ENCODE peak calls at places on chromosomes 5 and 9, in six cellular contexts. R, E, Q, G, W and H are unnamed samples.

GRCh38 chr5:17238521-17239041 is 21.1 kb downstream of the BASP1 start:
- DNase-seq in R (no peak), E (no peak), Q (no peak), G (no peak), W (no peak), H (no peak)

GRCh38 chr5:43190755-43191603 is 1.0 kb upstream of the NIM1K start:
- DNase-seq in R (no peak), E (no peak), Q (no peak), G (no peak), W (no peak), H (no peak)

GRCh38 chr5:148535190-148535589 is 119.1 kb downstream of the HTR4 start:
- DNase-seq in R (no peak), E (no peak), Q (no peak), G (no peak), W (no peak), H (no peak)

GRCh38 chr9:132842124-132843005 is 35.7 kb downstream of the AK8 start:
- DNase-seq in R (peak; percentile 27), E (no peak), Q (no peak), G (no peak), W (no peak), H (no peak)

GRCh38 chr9:27528278-27528885 is 1.2 kb downstream of the MOB3B start:
- DNase-seq in R (peak; percentile 94), E (peak; percentile 92), Q (peak; percentile 90), G (peak; percentile 84), W (peak; percentile 91), H (peak; percentile 36)

GRCh38 chr9:100281676-100282387 is 70.9 kb downstream of the TEX10 start:
- DNase-seq in R (no peak), E (no peak), Q (no peak), G (no peak), W (no peak), H (no peak)

GRCh38 chr9:92483896-92484545 is 1.7 kb upstream of the ASPN start:
- DNase-seq in R (no peak), E (no peak), Q (no peak), G (no peak), W (no peak), H (no peak)

GRCh38 chr9:104783588-104783987 is 19.7 kb downstream of the NIPSNAP3B start:
- DNase-seq in R (no peak), E (no peak), Q (no peak), G (no peak), W (no peak), H (no peak)

GRCh38 chr5:102802704-102803458 is 47.8 kb downstream of the PAM start:
- DNase-seq in R (no peak), E (no peak), Q (no peak), G (no peak), W (no peak), H (no peak)

GRCh38 chr9:101737705-101738565 is 512 bp downstream of the GRIN3A start:
- DNase-seq in R (no peak), E (peak; percentile 73), Q (no peak), G (no peak), W (no peak), H (no peak)

GRCh38 chr5:177023247-177023703 is 779 bp downstream of the ZNF346 start:
- DNase-seq in R (no peak), E (no peak), Q (no peak), G (no peak), W (no peak), H (peak; percentile 24)

GRCh38 chr9:17807670-17808282 is 228.9 kb downstream of the SH3GL2 start:
- DNase-seq in R (no peak), E (no peak), Q (no peak), G (peak; percentile 52), W (peak; percentile 27), H (no peak)

GRCh38 chr9:83520292-83520691 is 17.9 kb downstream of the FRMD3 start:
- DNase-seq in R (no peak), E (no peak), Q (no peak), G (no peak), W (no peak), H (no peak)

GRCh38 chr5:135313946-135314345 is 85.1 kb downstream of the MACROH2A1 start:
- DNase-seq in R (no peak), E (no peak), Q (no peak), G (no peak), W (no peak), H (no peak)

GRCh38 chr5:141846031-141846430 is 32.2 kb downstream of the PCDH1 start:
- DNase-seq in R (no peak), E (no peak), Q (no peak), G (peak; percentile 40), W (no peak), H (no peak)

GRCh38 chr5:31048282-31048974 is 145.1 kb upstream of the CDH6 start:
- DNase-seq in R (no peak), E (no peak), Q (no peak), G (no peak), W (peak; percentile 26), H (no peak)

GRCh38 chr5:159409801-159410200 is 79.5 kb upstream of the IL12B start:
- DNase-seq in R (no peak), E (no peak), Q (no peak), G (no peak), W (no peak), H (no peak)

GRCh38 chr5:111859533-111860270 is 102.7 kb upstream of the NREP start:
- DNase-seq in R (no peak), E (no peak), Q (no peak), G (no peak), W (no peak), H (no peak)

GRCh38 chr5:95027151-95027721 is 257.7 kb downstream of the MCTP1 start:
- DNase-seq in R (no peak), E (no peak), Q (no peak), G (no peak), W (no peak), H (no peak)

GRCh38 chr5:72465601-72466563 is 41.3 kb downstream of the ZNF366 start:
- DNase-seq in R (no peak), E (no peak), Q (no peak), G (no peak), W (no peak), H (no peak)

GRCh38 chr9:71741841-71742648 is 26.3 kb downstream of the CEMIP2 start:
- DNase-seq in R (no peak), E (no peak), Q (no peak), G (peak; percentile 42), W (no peak), H (no peak)

GRCh38 chr9:71742703-71743102 is 25.6 kb downstream of the CEMIP2 start:
- DNase-seq in R (no peak), E (no peak), Q (no peak), G (no peak), W (no peak), H (no peak)

GRCh38 chr9:71743217-71743705 is 25.1 kb downstream of the CEMIP2 start:
- DNase-seq in R (no peak), E (no peak), Q (no peak), G (no peak), W (no peak), H (no peak)

GRCh38 chr9:71737455-71737854 is 30.9 kb downstream of the CEMIP2 start:
- DNase-seq in R (no peak), E (no peak), Q (no peak), G (peak; percentile 67), W (peak; percentile 38), H (no peak)

DNA sequence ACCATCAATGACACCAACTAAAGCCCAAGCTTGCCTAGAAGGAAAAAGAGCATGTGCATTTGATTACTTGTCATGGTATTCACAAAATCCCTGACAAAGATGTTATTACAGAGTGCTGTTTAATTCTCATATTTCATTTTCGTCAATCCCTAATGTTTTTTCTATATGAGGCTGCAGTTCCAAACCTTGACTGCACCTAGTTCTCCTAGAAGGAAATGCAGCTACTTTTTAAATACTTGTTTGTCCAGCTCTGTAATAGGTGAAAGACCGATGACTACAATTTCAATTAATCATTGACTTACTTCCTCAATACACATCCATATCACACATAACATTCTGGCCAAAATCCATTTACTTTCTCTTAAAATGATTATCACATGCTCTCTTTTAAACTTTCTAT is 28.1 kb downstream of the CEMIP2 start:
- DNase-seq in R (no peak), E (no peak), Q (no peak), G (no peak), W (no peak), H (no peak)
- TF ChIP-seq POLR2A in R (no peak), E (no peak), Q (no peak), G (no peak), W (no peak), H (no peak)

GRCh38 chr9:129140397-129141065 is 29.3 kb downstream of the PTPA start:
- DNase-seq in R (peak; percentile 79), E (peak; percentile 85), Q (peak; percentile 54), G (peak; percentile 73), W (peak; percentile 55), H (no peak)
- TF ChIP-seq POLR2AphosphoS5 in R (no peak), E (no peak), Q (no peak), G (no peak), W (no peak), H (no peak)

GRCh38 chr5:80715887-80716286 is 61.1 kb upstream of the DHFR start:
- DNase-seq in R (no peak), E (no peak), Q (no peak), G (no peak), W (no peak), H (no peak)
- TF ChIP-seq POLR2A in R (no peak), E (no peak), Q (no peak), G (no peak), W (no peak), H (no peak)

GRCh38 chr5:60519372-60519771 is 180.6 kb downstream of the DEPDC1B start:
- DNase-seq in R (no peak), E (no peak), Q (no peak), G (no peak), W (no peak), H (no peak)
- TF ChIP-seq POLR2AphosphoS5 in R (peak; percentile 9), E (no peak), Q (no peak), G (peak; percentile 38), W (no peak), H (no peak)

DNA sequence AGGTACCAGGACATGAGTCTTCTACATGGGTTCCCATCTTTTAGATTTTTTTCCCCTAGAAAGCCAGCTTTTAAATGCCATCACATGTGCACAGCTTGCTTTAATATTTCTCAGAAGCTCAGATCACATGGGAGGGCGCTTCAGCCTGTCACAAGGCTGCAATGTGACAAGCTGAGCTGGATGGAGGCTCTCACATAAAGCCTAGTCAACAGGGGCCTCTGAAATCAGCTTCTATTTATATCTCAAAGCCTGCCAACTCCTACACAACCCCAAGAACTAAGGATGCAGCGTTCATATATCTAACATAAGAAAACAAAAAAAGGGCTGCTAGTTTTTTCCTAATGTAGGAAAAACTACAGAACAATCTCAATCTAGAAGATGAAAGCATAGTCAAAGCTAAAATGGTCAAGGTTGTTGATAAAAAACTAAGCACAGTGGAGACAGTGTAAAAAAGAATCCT is 2.3 kb downstream of the ZFAND5 start:
- DNase-seq in R (peak; percentile 88), E (peak; percentile 81), Q (peak; percentile 72), G (peak; percentile 57), W (peak; percentile 59), H (peak; percentile 25)
- TF ChIP-seq POLR2A in R (peak; percentile 30), E (no peak), Q (peak; percentile 14), G (no peak), W (peak; percentile 28), H (no peak)

DNA sequence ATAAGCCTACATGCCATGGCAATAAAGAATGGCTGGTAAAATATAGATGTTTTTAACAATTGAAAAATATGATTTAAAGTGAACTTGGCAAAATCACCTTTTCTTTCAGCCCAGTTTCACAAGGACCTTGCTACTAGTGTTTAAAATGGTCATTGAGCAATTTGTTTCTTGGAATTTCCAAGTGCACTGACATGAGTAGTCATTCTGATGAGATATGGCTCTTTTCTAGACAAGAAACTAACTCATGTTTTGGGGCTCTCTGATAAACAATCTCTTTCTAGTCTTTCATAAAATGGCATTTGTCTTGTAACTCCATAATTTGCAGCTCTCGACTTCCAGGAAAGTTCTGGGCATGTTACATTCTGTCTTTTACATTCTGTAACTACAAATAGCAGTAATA is 176.8 kb downstream of the NR2F1-AS1 start:
- DNase-seq in R (no peak), E (no peak), Q (no peak), G (no peak), W (no peak), H (no peak)
- TF ChIP-seq POLR2AphosphoS5 in R (no peak), E (no peak), Q (no peak), G (no peak), W (no peak), H (no peak)